ENCODE peak calls at places on chromosomes 13 and 19, in seven cellular contexts. One of them, this sample, is unnamed.

GRCh38 chr13:48783181-48783630 is 129.5 kb downstream of the CYSLTR2 start:
- DNase-seq in HepG2: peak; percentile 63
- DNase-seq in HCT116: no peak
- DNase-seq in fibroblast of lung: peak; percentile 100
- DNase-seq in OCI-LY7: no peak
- DNase-seq in PC-3: peak; percentile 60
- DNase-seq in endothelial cell of umbilical vein: peak; percentile 34
- DNase-seq in this sample: no peak

GRCh38 chr13:22357132-22357531 is 686.3 kb downstream of the FGF9 start:
- DNase-seq in HepG2: no peak
- DNase-seq in endothelial cell of umbilical vein: no peak
- DNase-seq in PC-3: no peak
- DNase-seq in OCI-LY7: no peak
- DNase-seq in HCT116: no peak
- DNase-seq in fibroblast of lung: peak; percentile 47
- DNase-seq in this sample: no peak

GRCh38 chr19:15456871-15457700 is 7.3 kb downstream of the RASAL3 start:
- DNase-seq in endothelial cell of umbilical vein: no peak
- DNase-seq in PC-3: peak; percentile 61
- DNase-seq in HepG2: no peak
- DNase-seq in HCT116: peak; percentile 27
- DNase-seq in fibroblast of lung: no peak
- DNase-seq in OCI-LY7: peak; percentile 42
- DNase-seq in this sample: no peak

GRCh38 chr19:3210347-3211017 is 14.0 kb upstream of the CELF5 start:
- DNase-seq in HepG2: peak; percentile 29
- DNase-seq in OCI-LY7: peak; percentile 63
- DNase-seq in fibroblast of lung: peak; percentile 9
- DNase-seq in endothelial cell of umbilical vein: peak; percentile 40
- DNase-seq in HCT116: peak; percentile 4
- DNase-seq in PC-3: peak; percentile 35
- DNase-seq in this sample: peak; percentile 40

GRCh38 chr19:28307460-28307859 is 905.5 kb downstream of the UQCRFS1 start:
- DNase-seq in HCT116: no peak
- DNase-seq in PC-3: no peak
- DNase-seq in HepG2: no peak
- DNase-seq in fibroblast of lung: no peak
- DNase-seq in endothelial cell of umbilical vein: no peak
- DNase-seq in OCI-LY7: no peak
- DNase-seq in this sample: no peak

GRCh38 chr13:33183431-33184130 is 102.0 kb downstream of the STARD13 start:
- DNase-seq in endothelial cell of umbilical vein: no peak
- DNase-seq in HCT116: no peak
- DNase-seq in PC-3: no peak
- DNase-seq in HepG2: no peak
- DNase-seq in OCI-LY7: no peak
- DNase-seq in fibroblast of lung: no peak
- DNase-seq in this sample: no peak

GRCh38 chr19:14375055-14375581 is 6.1 kb upstream of the ADGRE5 start:
- DNase-seq in PC-3: no peak
- DNase-seq in endothelial cell of umbilical vein: no peak
- DNase-seq in OCI-LY7: peak; percentile 65
- DNase-seq in fibroblast of lung: no peak
- DNase-seq in HepG2: no peak
- DNase-seq in HCT116: no peak
- DNase-seq in this sample: no peak

GRCh38 chr19:10557603-10558197 is 8.1 kb downstream of the KRI1 start:
- DNase-seq in endothelial cell of umbilical vein: no peak
- DNase-seq in OCI-LY7: no peak
- DNase-seq in HepG2: no peak
- DNase-seq in PC-3: no peak
- DNase-seq in fibroblast of lung: no peak
- DNase-seq in HCT116: no peak
- DNase-seq in this sample: no peak

GRCh38 chr19:51688665-51689571 is 4.2 kb upstream of the SPACA6 start:
- DNase-seq in PC-3: peak; percentile 94
- DNase-seq in HepG2: peak; percentile 61
- DNase-seq in endothelial cell of umbilical vein: peak; percentile 92
- DNase-seq in fibroblast of lung: peak; percentile 96
- DNase-seq in HCT116: peak; percentile 73
- DNase-seq in OCI-LY7: no peak
- DNase-seq in this sample: no peak

DNA sequence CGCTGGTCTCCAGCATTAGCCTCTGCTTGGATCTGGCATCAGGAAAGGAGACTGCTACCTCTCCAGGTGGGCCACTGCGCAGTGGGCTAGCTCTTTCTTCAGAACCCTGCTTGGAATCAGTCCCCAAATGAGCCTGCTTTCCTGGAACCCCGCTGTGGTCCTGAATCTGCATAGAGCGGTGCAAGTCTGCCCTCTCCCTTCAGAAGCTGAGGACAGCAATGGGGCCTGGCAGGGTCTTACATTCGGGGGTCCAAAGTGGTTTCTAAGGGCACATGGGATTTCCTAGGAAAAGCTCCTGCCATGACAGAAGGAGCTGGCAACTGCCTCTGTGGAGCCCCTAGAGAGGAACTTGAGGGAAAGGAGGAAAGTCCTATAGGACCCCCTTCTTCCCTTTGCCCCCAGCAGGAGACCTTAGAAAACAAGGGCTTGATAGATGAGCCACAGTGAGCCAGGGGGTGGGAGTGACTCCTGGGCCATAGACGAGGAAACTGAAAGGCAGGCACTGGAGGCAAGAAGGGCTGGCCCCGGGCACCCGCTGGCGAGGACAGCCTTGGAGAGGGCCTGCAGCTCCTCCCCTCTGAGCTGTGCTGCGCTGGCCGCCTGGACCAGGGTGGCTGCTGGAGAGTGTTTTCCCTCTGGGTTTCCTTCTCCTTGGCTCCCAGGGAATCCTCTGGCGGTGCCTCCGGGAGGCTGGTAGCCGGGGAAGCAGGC is 1.4 kb upstream of the VSTM2B start:
- DNase-seq in endothelial cell of umbilical vein: no peak
- DNase-seq in HCT116: no peak
- DNase-seq in fibroblast of lung: no peak
- DNase-seq in OCI-LY7: no peak
- DNase-seq in HepG2: no peak
- DNase-seq in PC-3: no peak
- DNase-seq in this sample: no peak
- H3K27ac ChIP-seq in endothelial cell of umbilical vein: no peak overlapping the region
- H3K27ac ChIP-seq in HCT116: no peak overlapping the region
- H3K27ac ChIP-seq in fibroblast of lung: no peak overlapping the region
- H3K27ac ChIP-seq in OCI-LY7: no peak overlapping the region
- H3K27ac ChIP-seq in HepG2: no peak overlapping the region
- H3K27ac ChIP-seq in PC-3: no peak overlapping the region
- H3K27ac ChIP-seq in this sample: no peak overlapping the region

GRCh38 chr13:112363867-112364528 is 12.2 kb upstream of the SPACA7 start:
- DNase-seq in endothelial cell of umbilical vein: no peak
- DNase-seq in HCT116: no peak
- DNase-seq in PC-3: no peak
- DNase-seq in HepG2: no peak
- DNase-seq in OCI-LY7: no peak
- DNase-seq in fibroblast of lung: no peak
- DNase-seq in this sample: no peak
- H2AFZ ChIP-seq in endothelial cell of umbilical vein: no peak overlapping the region
- H2AFZ ChIP-seq in HCT116: no peak overlapping the region
- H2AFZ ChIP-seq in PC-3: no peak overlapping the region
- H2AFZ ChIP-seq in HepG2: no peak overlapping the region
- H2AFZ ChIP-seq in OCI-LY7: no peak overlapping the region
- H2AFZ ChIP-seq in fibroblast of lung: no peak overlapping the region
- H2AFZ ChIP-seq in this sample: no peak overlapping the region

DNA sequence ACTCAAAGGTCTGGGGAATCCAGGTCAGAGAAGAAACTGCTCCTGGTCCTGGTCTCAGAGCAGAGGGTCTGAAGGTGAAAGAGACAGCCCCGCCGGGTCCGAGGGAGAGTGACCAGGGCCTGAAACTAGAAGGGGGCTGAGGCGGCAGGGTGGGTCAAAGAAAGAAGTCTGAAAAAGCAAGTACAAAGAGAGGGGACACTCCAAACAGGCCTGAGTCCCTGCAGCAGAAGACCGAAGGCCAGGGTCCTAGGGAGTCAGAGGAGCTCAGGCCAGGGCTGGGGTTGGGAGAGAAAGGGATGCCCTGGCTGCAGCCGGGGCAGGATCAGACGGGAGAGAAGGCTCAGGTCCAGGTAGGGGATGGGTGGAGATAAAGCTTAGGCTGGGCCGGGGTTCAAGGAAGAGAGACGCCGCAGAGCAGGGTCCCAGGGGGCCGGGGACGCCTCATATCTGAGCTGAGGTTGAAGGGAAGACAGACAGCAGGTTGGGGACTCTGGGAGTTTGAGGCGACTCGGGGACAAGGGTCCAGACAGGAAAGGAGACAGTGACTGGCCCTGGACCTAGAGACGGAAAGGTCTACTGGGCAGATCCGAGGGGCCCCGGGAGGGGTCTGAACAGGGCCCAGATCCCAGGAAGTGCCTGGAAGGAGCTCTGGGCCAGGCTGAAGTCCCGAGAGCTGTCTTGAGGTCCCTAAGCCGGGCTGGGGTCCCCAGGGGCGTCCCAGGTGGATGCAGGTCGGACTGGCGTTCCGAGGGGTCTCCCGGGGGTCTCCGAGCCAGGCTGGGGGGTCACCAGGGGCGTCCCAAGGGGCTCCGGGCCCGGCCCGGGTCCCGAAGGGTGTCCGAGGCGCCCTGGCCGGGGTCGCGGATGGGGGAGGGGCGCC is 795 bp downstream of the MLLT1 start:
- DNase-seq in HCT116: no peak
- DNase-seq in fibroblast of lung: no peak
- DNase-seq in HepG2: no peak
- DNase-seq in PC-3: no peak
- DNase-seq in OCI-LY7: peak; percentile 20
- DNase-seq in endothelial cell of umbilical vein: no peak
- DNase-seq in this sample: peak; percentile 20
- H3K27ac ChIP-seq in HCT116: peak overlapping the region; percentile 77
- H3K27ac ChIP-seq in fibroblast of lung: peak overlapping the region; percentile 77
- H3K27ac ChIP-seq in HepG2: peak overlapping the region; percentile 65
- H3K27ac ChIP-seq in PC-3: no peak overlapping the region
- H3K27ac ChIP-seq in OCI-LY7: peak overlapping the region; percentile 18
- H3K27ac ChIP-seq in endothelial cell of umbilical vein: peak overlapping the region; percentile 73
- H3K27ac ChIP-seq in this sample: peak overlapping the region; percentile 23

DNA sequence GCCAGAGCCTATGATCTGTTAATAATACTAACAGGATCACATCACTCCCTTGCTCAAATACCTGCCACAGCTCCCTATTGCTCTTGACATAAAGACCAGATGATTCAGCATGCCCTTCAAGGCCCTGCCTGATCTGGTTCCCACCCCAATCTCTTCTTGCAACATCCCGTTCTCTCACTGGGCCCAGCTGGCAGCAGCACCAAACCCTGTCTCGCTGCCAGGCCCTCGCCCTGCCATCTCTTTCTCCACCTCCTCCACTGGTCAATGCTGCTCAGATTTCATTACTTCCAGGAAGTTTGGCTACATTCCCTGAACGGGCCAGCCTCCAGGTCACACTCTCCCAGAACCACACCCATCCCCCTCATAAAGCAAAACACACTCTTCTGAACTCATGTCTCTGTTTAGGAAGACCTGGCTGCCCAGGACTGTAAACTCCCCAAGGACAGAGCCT is 8.6 kb upstream of the BCAT2 start:
- DNase-seq in PC-3: peak; percentile 93
- DNase-seq in HCT116: peak; percentile 54
- DNase-seq in OCI-LY7: no peak
- DNase-seq in HepG2: no peak
- DNase-seq in fibroblast of lung: peak; percentile 98
- DNase-seq in endothelial cell of umbilical vein: peak; percentile 48
- DNase-seq in this sample: no peak
- H2AFZ ChIP-seq in PC-3: no peak overlapping the region
- H2AFZ ChIP-seq in HCT116: no peak overlapping the region
- H2AFZ ChIP-seq in OCI-LY7: no peak overlapping the region
- H2AFZ ChIP-seq in HepG2: no peak overlapping the region
- H2AFZ ChIP-seq in fibroblast of lung: peak overlapping the region; percentile 30
- H2AFZ ChIP-seq in endothelial cell of umbilical vein: no peak overlapping the region
- H2AFZ ChIP-seq in this sample: no peak overlapping the region

GRCh38 chr19:41305923-41306322 is 4.0 kb upstream of the CCDC97 start:
- DNase-seq in HepG2: no peak
- DNase-seq in OCI-LY7: no peak
- DNase-seq in PC-3: no peak
- DNase-seq in endothelial cell of umbilical vein: no peak
- DNase-seq in HCT116: no peak
- DNase-seq in fibroblast of lung: no peak
- DNase-seq in this sample: no peak
- H3K27ac ChIP-seq in HepG2: no peak overlapping the region
- H3K27ac ChIP-seq in OCI-LY7: no peak overlapping the region
- H3K27ac ChIP-seq in PC-3: no peak overlapping the region
- H3K27ac ChIP-seq in endothelial cell of umbilical vein: no peak overlapping the region
- H3K27ac ChIP-seq in HCT116: no peak overlapping the region
- H3K27ac ChIP-seq in fibroblast of lung: no peak overlapping the region
- H3K27ac ChIP-seq in this sample: peak overlapping the region; percentile 90

GRCh38 chr19:50476224-50476942 is at the start of the genes EMC10 and GARIN5A:
- DNase-seq in endothelial cell of umbilical vein: peak; percentile 94
- DNase-seq in HCT116: peak; percentile 96
- DNase-seq in OCI-LY7: peak; percentile 98
- DNase-seq in PC-3: peak; percentile 95
- DNase-seq in fibroblast of lung: peak; percentile 95
- DNase-seq in HepG2: no peak
- DNase-seq in this sample: peak; percentile 96
- H2AFZ ChIP-seq in endothelial cell of umbilical vein: peak within 1 kb of the TSS; percentile 93
- H2AFZ ChIP-seq in HCT116: peak within 1 kb of the TSS; percentile 68
- H2AFZ ChIP-seq in OCI-LY7: peak within 1 kb of the TSS; percentile 78
- H2AFZ ChIP-seq in PC-3: peak within 1 kb of the TSS; percentile 88
- H2AFZ ChIP-seq in fibroblast of lung: peak within 1 kb of the TSS; percentile 96
- H2AFZ ChIP-seq in HepG2: no peak within 1 kb of the TSS
- H2AFZ ChIP-seq in this sample: peak within 1 kb of the TSS; percentile 72

GRCh38 chr13:49986471-49986870 is 10.4 kb upstream of the TRIM13 start:
- DNase-seq in HCT116: no peak
- DNase-seq in endothelial cell of umbilical vein: no peak
- DNase-seq in fibroblast of lung: no peak
- DNase-seq in PC-3: no peak
- DNase-seq in HepG2: no peak
- DNase-seq in OCI-LY7: no peak
- DNase-seq in this sample: no peak

GRCh38 chr13:49980266-49980665 is 16.6 kb upstream of the TRIM13 start:
- DNase-seq in PC-3: no peak
- DNase-seq in HepG2: no peak
- DNase-seq in fibroblast of lung: no peak
- DNase-seq in endothelial cell of umbilical vein: no peak
- DNase-seq in HCT116: no peak
- DNase-seq in OCI-LY7: no peak
- DNase-seq in this sample: no peak

DNA sequence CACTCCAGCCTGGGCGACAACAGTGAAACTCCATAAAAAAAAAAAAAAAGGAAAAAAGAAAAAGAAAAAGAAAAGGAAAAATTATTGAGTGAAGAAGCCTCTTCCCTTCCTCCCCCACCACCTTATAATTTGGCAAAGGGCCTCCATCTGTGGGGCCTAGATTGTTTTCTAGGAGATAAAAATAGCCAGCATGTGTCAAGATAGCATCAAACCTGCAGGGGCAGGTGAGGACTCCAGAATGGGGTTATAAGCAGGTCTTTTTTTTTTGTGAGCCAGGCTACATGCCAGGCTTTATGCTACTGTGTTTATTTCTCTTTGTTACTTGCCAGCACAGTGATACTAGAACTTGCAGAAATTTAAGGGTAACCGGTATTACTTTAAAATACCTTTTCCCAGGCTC is 11.7 kb upstream of the TRIM13 start:
- DNase-seq in HepG2: no peak
- DNase-seq in endothelial cell of umbilical vein: no peak
- DNase-seq in PC-3: no peak
- DNase-seq in HCT116: no peak
- DNase-seq in OCI-LY7: peak; percentile 43
- DNase-seq in fibroblast of lung: no peak
- DNase-seq in this sample: no peak
- H3K27ac ChIP-seq in HepG2: no peak overlapping the region
- H3K27ac ChIP-seq in endothelial cell of umbilical vein: no peak overlapping the region
- H3K27ac ChIP-seq in PC-3: no peak overlapping the region
- H3K27ac ChIP-seq in HCT116: no peak overlapping the region
- H3K27ac ChIP-seq in OCI-LY7: no peak overlapping the region
- H3K27ac ChIP-seq in fibroblast of lung: no peak overlapping the region
- H3K27ac ChIP-seq in this sample: no peak overlapping the region

GRCh38 chr19:36796714-36796999 is 24.1 kb upstream of the ZNF850 start:
- DNase-seq in OCI-LY7: no peak
- DNase-seq in PC-3: no peak
- DNase-seq in endothelial cell of umbilical vein: no peak
- DNase-seq in HepG2: no peak
- DNase-seq in HCT116: no peak
- DNase-seq in fibroblast of lung: no peak
- DNase-seq in this sample: no peak
- H2AFZ ChIP-seq in OCI-LY7: no peak overlapping the region
- H2AFZ ChIP-seq in PC-3: no peak overlapping the region
- H2AFZ ChIP-seq in endothelial cell of umbilical vein: peak overlapping the region; percentile 98
- H2AFZ ChIP-seq in HepG2: no peak overlapping the region
- H2AFZ ChIP-seq in HCT116: no peak overlapping the region
- H2AFZ ChIP-seq in fibroblast of lung: peak overlapping the region; percentile 82
- H2AFZ ChIP-seq in this sample: no peak overlapping the region

This sample was measured in MM.1S.